ENCODE peak calls at places on chromosomes 5 and 9, in seven cellular contexts. S is right cardiac atrium; N is gastrocnemius medialis; L is right lobe of liver; R is CD8-positive, alpha-beta memory T cell; G is AG04450; J is A549. T is an unnamed sample.

GRCh38 chr5:96752341-96753016 is 55.3 kb downstream of the ERAP1 start:
- DNase-seq in S (no peak), N (no peak), L (no peak), R (peak; percentile 61), G (peak; percentile 60), J (peak; percentile 27), T (no peak)

GRCh38 chr5:59079622-59080620 is 497.0 kb downstream of the RAB3C start:
- DNase-seq in S (no peak), N (no peak), L (no peak), R (no peak), G (peak; percentile 90), J (no peak), T (no peak)

GRCh38 chr5:118561971-118562370 is 426.4 kb downstream of the DTWD2 start:
- DNase-seq in S (peak; percentile 33), N (no peak), L (no peak), R (no peak), G (no peak), J (no peak), T (no peak)

GRCh38 chr5:108266235-108266634 is 115.7 kb downstream of the FBXL17 start:
- DNase-seq in S (no peak), N (peak; percentile 33), L (no peak), R (no peak), G (no peak), J (no peak), T (no peak)

GRCh38 chr5:40676643-40677333 is 2.9 kb upstream of the PTGER4 start:
- DNase-seq in S (no peak), N (peak; percentile 39), L (no peak), R (no peak), G (peak; percentile 66), J (no peak), T (no peak)

GRCh38 chr9:93599571-93600403 is 23.4 kb downstream of the PHF2 start:
- DNase-seq in S (no peak), N (no peak), L (no peak), R (no peak), G (no peak), J (no peak), T (peak; percentile 44)

GRCh38 chr5:97131139-97131710 is 11.2 kb downstream of the LIX1 start:
- DNase-seq in S (no peak), N (no peak), L (no peak), R (no peak), G (no peak), J (no peak), T (no peak)

GRCh38 chr5:178869577-178869976 is 9.8 kb downstream of the ZNF354B start:
- DNase-seq in S (no peak), N (no peak), L (no peak), R (no peak), G (no peak), J (no peak), T (no peak)

GRCh38 chr9:127884976-127885490 is 7.6 kb upstream of the AK1 start:
- DNase-seq in S (peak; percentile 44), N (no peak), L (no peak), R (no peak), G (no peak), J (no peak), T (peak; percentile 48)

GRCh38 chr5:33167541-33167940 is 273.2 kb upstream of the TARS1 start:
- DNase-seq in S (no peak), N (no peak), L (no peak), R (no peak), G (no peak), J (no peak), T (no peak)

GRCh38 chr5:175796536-175797499 is 74.6 kb upstream of the CPLX2 start:
- DNase-seq in S (peak; percentile 90), N (peak; percentile 17), L (peak; percentile 86), R (peak; percentile 86), G (peak; percentile 53), J (peak; percentile 66), T (peak; percentile 89)

GRCh38 chr9:128405077-128405779 is 15.4 kb upstream of the CERCAM start:
- DNase-seq in S (peak; percentile 17), N (no peak), L (no peak), R (no peak), G (no peak), J (no peak), T (no peak)

GRCh38 chr5:76819851-76820280 is 1.0 kb downstream of the F2RL1 start:
- DNase-seq in S (peak; percentile 77), N (no peak), L (peak; percentile 68), R (no peak), G (no peak), J (peak; percentile 47), T (peak; percentile 66)

GRCh38 chr5:170848033-170848432 is 13.8 kb upstream of the RANBP17 start:
- DNase-seq in S (no peak), N (no peak), L (no peak), R (no peak), G (no peak), J (no peak), T (no peak)

GRCh38 chr5:159045165-159045811 is 54.4 kb downstream of the EBF1 start:
- DNase-seq in S (no peak), N (no peak), L (no peak), R (no peak), G (no peak), J (no peak), T (no peak)

GRCh38 chr5:14316471-14316870 is 173.3 kb downstream of the TRIO start:
- DNase-seq in S (peak; percentile 66), N (no peak), L (no peak), R (no peak), G (peak; percentile 45), J (no peak), T (no peak)

GRCh38 chr9:89721971-89722530 is 117.2 kb downstream of the GADD45G start:
- DNase-seq in S (no peak), N (no peak), L (no peak), R (no peak), G (no peak), J (no peak), T (no peak)

GRCh38 chr9:130128782-130129424 is 43.3 kb upstream of the NCS1 start:
- DNase-seq in S (peak; percentile 76), N (peak; percentile 61), L (peak; percentile 59), R (peak; percentile 36), G (peak; percentile 78), J (no peak), T (peak; percentile 72)

GRCh38 chr9:134431626-134432025 is 105.4 kb downstream of the RXRA start:
- DNase-seq in S (no peak), N (no peak), L (no peak), R (no peak), G (no peak), J (no peak), T (no peak)

GRCh38 chr9:134433101-134433500 is 106.8 kb downstream of the RXRA start:
- DNase-seq in S (peak; percentile 79), N (peak; percentile 82), L (no peak), R (no peak), G (no peak), J (no peak), T (no peak)

GRCh38 chr9:134434896-134435506 is 108.7 kb downstream of the RXRA start:
- DNase-seq in S (peak; percentile 99), N (peak; percentile 95), L (peak; percentile 95), R (no peak), G (peak; percentile 92), J (peak; percentile 65), T (peak; percentile 94)

GRCh38 chr9:134433909-134434895 is 107.9 kb downstream of the RXRA start:
- DNase-seq in S (no peak), N (no peak), L (no peak), R (no peak), G (no peak), J (no peak), T (no peak)

GRCh38 chr9:134432471-134432870 is 106.2 kb downstream of the RXRA start:
- DNase-seq in S (no peak), N (no peak), L (no peak), R (no peak), G (no peak), J (no peak), T (no peak)
- H3K27ac ChIP-seq in S (no peak overlapping the region), N (peak overlapping the region; percentile 92), L (no peak overlapping the region), R (no peak overlapping the region), G (no peak overlapping the region), J (peak overlapping the region; percentile 80), T (no peak overlapping the region)

GRCh38 chr9:136644593-136645342 is 17.9 kb upstream of the EGFL7 start:
- DNase-seq in S (peak; percentile 91), N (peak; percentile 55), L (peak; percentile 82), R (peak; percentile 58), G (no peak), J (peak; percentile 88), T (peak; percentile 90)

GRCh38 chr9:136643596-136644342 is 18.9 kb upstream of the EGFL7 start:
- DNase-seq in S (peak; percentile 61), N (no peak), L (no peak), R (no peak), G (no peak), J (no peak), T (peak; percentile 63)

GRCh38 chr9:136644343-136644592 is 18.4 kb upstream of the EGFL7 start:
- DNase-seq in S (peak; percentile 97), N (peak; percentile 74), L (peak; percentile 91), R (no peak), G (no peak), J (no peak), T (peak; percentile 97)

GRCh38 chr9:136645343-136645902 is 17.3 kb upstream of the EGFL7 start:
- DNase-seq in S (no peak), N (no peak), L (no peak), R (no peak), G (no peak), J (no peak), T (peak; percentile 67)

GRCh38 chr9:136640176-136641086 is 22.3 kb upstream of the EGFL7 start:
- DNase-seq in S (peak; percentile 63), N (no peak), L (no peak), R (no peak), G (no peak), J (no peak), T (no peak)
- H3K27ac ChIP-seq in S (peak overlapping the region; percentile 25), N (peak overlapping the region; percentile 3), L (peak overlapping the region; percentile 8), R (no peak overlapping the region), G (no peak overlapping the region), J (no peak overlapping the region), T (no peak overlapping the region)

GRCh38 chr5:151192626-151193025 is 31.3 kb downstream of the CCDC69 start:
- DNase-seq in S (no peak), N (no peak), L (no peak), R (no peak), G (no peak), J (no peak), T (no peak)

GRCh38 chr5:151196556-151197290 is 27.2 kb downstream of the CCDC69 start:
- DNase-seq in S (no peak), N (no peak), L (no peak), R (peak; percentile 19), G (no peak), J (no peak), T (no peak)

GRCh38 chr5:151195622-151196021 is 28.3 kb downstream of the CCDC69 start:
- DNase-seq in S (no peak), N (no peak), L (no peak), R (no peak), G (no peak), J (no peak), T (peak; percentile 66)

GRCh38 chr5:151189151-151189550 is 31.6 kb upstream of the ANXA6 start:
- DNase-seq in S (no peak), N (no peak), L (no peak), R (no peak), G (no peak), J (no peak), T (no peak)

GRCh38 chr5:151191661-151192060 is 32.2 kb downstream of the CCDC69 start:
- DNase-seq in S (no peak), N (peak; percentile 11), L (no peak), R (no peak), G (no peak), J (no peak), T (peak; percentile 10)
- H3K27ac ChIP-seq in S (no peak overlapping the region), N (no peak overlapping the region), L (no peak overlapping the region), R (no peak overlapping the region), G (no peak overlapping the region), J (no peak overlapping the region), T (no peak overlapping the region)

GRCh38 chr9:37899041-37899440 is 4.9 kb downstream of the SLC25A51 start:
- DNase-seq in S (no peak), N (no peak), L (no peak), R (no peak), G (no peak), J (no peak), T (no peak)
- H3K27ac ChIP-seq in S (no peak overlapping the region), N (no peak overlapping the region), L (no peak overlapping the region), R (no peak overlapping the region), G (peak overlapping the region; percentile 78), J (no peak overlapping the region), T (no peak overlapping the region)

T was measured in upper lobe of right lung.